ENCODE peak calls at places on chromosome 21, in six cellular contexts. V, S, M, E, Q and W are unnamed samples.
A peak's percentile ranks its signal among the peaks of the same experiment; 100 is the strongest.

GRCh38 chr21:43307677-43308070 is 119.3 kb downstream of the SIK1 start:
- DNase-seq in M (peak; percentile 19), E (no peak), Q (no peak), S (no peak), V (no peak), W (no peak)

GRCh38 chr21:25313891-25314646 is 293.2 kb downstream of the MRPL39 start:
- DNase-seq in M (peak; percentile 39), E (no peak), S (peak; percentile 33), V (no peak), Q (no peak), W (peak; percentile 27)

GRCh38 chr21:15480160-15480559 is 249.6 kb upstream of the USP25 start:
- DNase-seq in M (no peak), E (no peak), S (no peak), Q (no peak), V (no peak), W (no peak)

GRCh38 chr21:46096596-46096981 is 1.3 kb upstream of the COL6A2 start:
- DNase-seq in E (no peak), Q (no peak), S (no peak), M (no peak), V (no peak), W (no peak)

GRCh38 chr21:45142469-45142868 is 68.1 kb downstream of the ADARB1 start:
- DNase-seq in M (no peak), E (no peak), S (peak; percentile 39), Q (peak; percentile 53), V (no peak), W (peak; percentile 39)

GRCh38 chr21:37073417-37074194 is 552 bp downstream of the TTC3 start:
- DNase-seq in S (peak; percentile 38), V (peak; percentile 46), Q (peak; percentile 76), E (peak; percentile 14), M (peak; percentile 71), W (no peak)

GRCh38 chr21:10511116-10511515 is 10.3 kb upstream of the TPTE start:
- DNase-seq in M (no peak), E (no peak), Q (no peak), S (no peak), V (no peak), W (no peak)

GRCh38 chr21:25283720-25284119 is 323.6 kb downstream of the MRPL39 start:
- DNase-seq in Q (no peak), E (peak; percentile 1), S (peak; percentile 54), V (peak; percentile 2), M (peak; percentile 63), W (peak; percentile 39)

GRCh38 chr21:38315155-38315554 is 58.4 kb downstream of the KCNJ15 start:
- DNase-seq in V (no peak), Q (no peak), E (no peak), M (no peak), S (no peak), W (no peak)

DNA sequence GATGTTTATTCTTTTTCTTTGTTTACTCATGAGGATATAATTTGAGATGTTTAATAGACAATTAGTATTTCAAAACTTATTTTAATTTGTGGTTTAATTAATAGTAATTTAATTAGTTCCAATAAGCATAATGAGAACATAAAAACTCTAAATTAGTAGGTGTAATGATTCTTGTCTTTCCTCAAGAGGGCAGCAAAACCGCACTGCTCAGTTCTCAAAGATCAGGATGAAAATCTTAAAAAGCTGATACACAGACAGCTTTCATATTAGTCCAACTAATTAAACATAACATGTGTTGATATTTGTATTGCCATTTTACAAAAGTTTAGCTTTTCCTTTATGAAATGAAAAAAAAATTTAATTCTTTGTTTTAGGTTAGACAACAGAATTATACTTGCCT is 106.7 kb upstream of the C21orf91 start:
- DNase-seq in S (peak; percentile 56), V (no peak), M (peak; percentile 25), E (no peak), Q (no peak), W (peak; percentile 7)
- TF ChIP-seq CTCF in S (peak; percentile 46), V (peak; percentile 30), M (peak; percentile 33), E (no peak), Q (peak; percentile 16), W (peak; percentile 70)

GRCh38 chr21:39373634-39374033 is 24.7 kb upstream of the HMGN1 start:
- DNase-seq in M (peak; percentile 53), E (peak; percentile 56), V (no peak), Q (no peak), S (peak; percentile 39), W (peak; percentile 63)
- TF ChIP-seq CTCF in M (peak; percentile 24), E (no peak), V (peak; percentile 24), Q (peak; percentile 27), S (peak; percentile 32), W (peak; percentile 62)

DNA sequence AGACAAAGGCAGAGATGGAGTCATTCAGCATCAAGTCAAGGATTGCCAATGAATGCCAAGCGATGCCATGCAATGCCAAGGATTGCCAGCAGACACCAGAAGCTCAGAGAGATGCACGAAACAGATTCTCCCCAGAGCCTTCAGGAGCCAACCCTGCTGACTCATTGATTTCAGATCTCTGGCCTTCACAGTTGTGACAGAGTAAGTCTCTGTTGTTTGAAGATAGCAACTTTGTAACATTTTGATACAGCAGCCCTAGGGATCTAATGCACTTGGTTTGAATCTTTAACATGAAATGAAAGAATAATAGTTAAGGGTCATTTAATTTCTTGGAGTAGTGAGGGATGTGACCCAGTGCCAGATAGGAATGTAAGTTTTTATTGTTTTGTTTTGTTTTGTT is 287.4 kb upstream of the RUNX1 start:
- DNase-seq in S (no peak), M (no peak), V (no peak), E (no peak), Q (no peak), W (no peak)
- TF ChIP-seq CTCF in S (no peak), M (no peak), V (no peak), E (no peak), Q (no peak), W (no peak)

GRCh38 chr21:18161841-18162240 is 82.8 kb upstream of the CHODL start:
- DNase-seq in V (no peak), S (no peak), Q (no peak), E (no peak), M (no peak), W (no peak)

GRCh38 chr21:18170221-18170620 is 74.4 kb upstream of the CHODL start:
- DNase-seq in V (no peak), S (no peak), M (no peak), Q (no peak), E (no peak), W (no peak)

GRCh38 chr21:18164483-18164882 is 80.2 kb upstream of the CHODL start:
- DNase-seq in Q (no peak), S (no peak), E (no peak), V (no peak), M (no peak), W (no peak)

GRCh38 chr21:18168108-18168507 is 76.5 kb upstream of the CHODL start:
- DNase-seq in S (no peak), Q (no peak), V (no peak), E (no peak), M (no peak), W (no peak)

GRCh38 chr21:18164933-18165332 is 79.7 kb upstream of the CHODL start:
- DNase-seq in M (peak; percentile 9), V (no peak), S (peak; percentile 84), Q (no peak), E (no peak), W (no peak)
- TF ChIP-seq CTCF in M (no peak), V (no peak), S (peak; percentile 37), Q (no peak), E (no peak), W (no peak)

GRCh38 chr21:29096619-29097018 is 23.2 kb upstream of the CCT8 start:
- DNase-seq in M (no peak), E (no peak), V (no peak), Q (no peak), S (no peak), W (no peak)

GRCh38 chr21:29098156-29098555 is 24.7 kb upstream of the CCT8 start:
- DNase-seq in E (no peak), M (no peak), S (no peak), V (no peak), Q (no peak), W (no peak)

GRCh38 chr21:29095203-29095602 is 21.8 kb upstream of the CCT8 start:
- DNase-seq in Q (no peak), V (no peak), E (no peak), M (no peak), S (no peak), W (no peak)

GRCh38 chr21:29091032-29091431 is 17.6 kb upstream of the CCT8 start:
- DNase-seq in Q (no peak), S (peak; percentile 65), V (no peak), E (no peak), M (no peak), W (peak; percentile 86)

GRCh38 chr21:29092102-29092959 is 18.9 kb upstream of the CCT8 start:
- DNase-seq in M (no peak), Q (peak; percentile 53), S (peak; percentile 34), V (no peak), E (no peak), W (peak; percentile 73)
- TF ChIP-seq CTCF in M (no peak), Q (no peak), S (no peak), V (no peak), E (no peak), W (peak; percentile 26)

GRCh38 chr21:34082769-34083168 is 9.4 kb downstream of the MRPS6 start:
- DNase-seq in V (no peak), M (no peak), S (no peak), Q (no peak), E (no peak), W (no peak)

GRCh38 chr21:34083357-34083756 is 10.0 kb downstream of the MRPS6 start:
- DNase-seq in Q (no peak), V (no peak), S (no peak), E (no peak), M (no peak), W (no peak)

GRCh38 chr21:34086887-34087306 is 13.5 kb downstream of the MRPS6 start:
- DNase-seq in E (no peak), Q (no peak), S (no peak), V (no peak), M (no peak), W (no peak)

GRCh38 chr21:34088752-34089151 is 15.4 kb downstream of the MRPS6 start:
- DNase-seq in V (no peak), Q (no peak), E (no peak), S (no peak), M (no peak), W (no peak)

GRCh38 chr21:34085129-34085528 is 11.8 kb downstream of the MRPS6 start:
- DNase-seq in E (no peak), V (no peak), M (no peak), Q (no peak), S (no peak), W (no peak)
- TF ChIP-seq CTCF in E (no peak), V (no peak), M (no peak), Q (no peak), S (no peak), W (no peak)

GRCh38 chr21:26843912-26844257 is 1.3 kb downstream of the ADAMTS1 start:
- DNase-seq in S (peak; percentile 49), Q (no peak), E (peak; percentile 33), V (no peak), M (no peak), W (peak; percentile 76)
- TF ChIP-seq CTCF in S (no peak), Q (no peak), E (no peak), V (no peak), M (no peak), W (no peak)

GRCh38 chr21:40466893-40467483 is 380.0 kb downstream of the DSCAM start:
- DNase-seq in E (peak; percentile 9), S (peak; percentile 17), M (no peak), Q (no peak), V (no peak), W (peak; percentile 23)
- TF ChIP-seq CTCF in E (peak; percentile 50), S (peak; percentile 27), M (no peak), Q (peak; percentile 22), V (no peak), W (peak; percentile 81)

GRCh38 chr21:33299181-33299752 is 25.5 kb upstream of the IFNAR1 start:
- DNase-seq in Q (no peak), E (no peak), S (peak; percentile 86), V (peak; percentile 37), M (peak; percentile 74), W (no peak)
- TF ChIP-seq CTCF in Q (no peak), E (no peak), S (no peak), V (peak; percentile 4), M (no peak), W (no peak)